ENCODE peak calls at places on chromosomes 4 and X, in eight cellular contexts. E is fibroblast of lung, A is PC-3, V is IMR-90, S is thyroid gland, T is OCI-LY7, H is astrocyte, P is keratinocyte. L is an unnamed sample. For H3K4me1, the result is how much of the 10 kb centered on the place peaks cover.

GRCh38 chrX:101595739-101596419 is 21.9 kb downstream of the ARMCX6 start:
- DNase-seq in E (peak), A (peak), V (peak), S (peak), T (peak), H (peak), P (no peak), L (peak)

GRCh38 chrX:109347618-109348017 is 134.3 kb downstream of the GUCY2F start:
- DNase-seq in E (peak), A (no peak), V (peak), S (no peak), T (no peak), H (peak), P (peak), L (no peak)

GRCh38 chr4:14364953-14365533 is 637.2 kb upstream of the CPEB2 start:
- DNase-seq in E (no peak), A (no peak), V (no peak), S (no peak), T (no peak), H (no peak), P (no peak), L (no peak)

GRCh38 chr4:141081921-141082381 is 51.3 kb downstream of the RNF150 start:
- DNase-seq in E (peak), A (no peak), V (no peak), S (no peak), T (no peak), H (no peak), P (no peak), L (no peak)

GRCh38 chr4:572594-572993 is 3.5 kb downstream of the TMEM271 start:
- DNase-seq in E (no peak), A (no peak), V (no peak), S (no peak), T (no peak), H (no peak), P (no peak), L (no peak)

GRCh38 chr4:153523941-153524386 is 57.8 kb downstream of the TMEM131L start:
- DNase-seq in E (no peak), A (no peak), V (peak), S (no peak), T (no peak), H (peak), P (no peak), L (no peak)

GRCh38 chrX:87961471-87961870 is 443.9 kb downstream of the KLHL4 start:
- DNase-seq in E (no peak), A (peak), V (no peak), S (no peak), T (no peak), H (no peak), P (no peak), L (no peak)

GRCh38 chr4:24664956-24665355 is 80.6 kb upstream of the DHX15 start:
- DNase-seq in E (peak), A (no peak), V (peak), S (no peak), T (no peak), H (peak), P (no peak), L (no peak)

GRCh38 chr4:4810778-4811177 is 48.7 kb upstream of the MSX1 start:
- DNase-seq in E (no peak), A (no peak), V (no peak), S (no peak), T (no peak), H (no peak), P (no peak), L (no peak)

GRCh38 chr4:121950680-121951569 is 935 bp downstream of the TRPC3 start:
- DNase-seq in E (peak), A (no peak), V (peak), S (peak), T (no peak), H (no peak), P (no peak), L (peak)

GRCh38 chr4:147843162-147843561 is 111.3 kb downstream of the ARHGAP10 start:
- DNase-seq in E (no peak), A (peak), V (no peak), S (no peak), T (peak), H (no peak), P (no peak), L (no peak)

GRCh38 chr4:139961344-139961948 is 192.5 kb downstream of the MAML3 start:
- DNase-seq in E (no peak), A (no peak), V (no peak), S (no peak), T (no peak), H (no peak), P (no peak), L (no peak)

GRCh38 chr4:27760176-27760575 is 899.5 kb downstream of the STIM2 start:
- DNase-seq in E (no peak), A (no peak), V (no peak), S (no peak), T (no peak), H (no peak), P (no peak), L (no peak)

GRCh38 chr4:140152760-140153418 is 1.1 kb downstream of the MAML3 start:
- DNase-seq in E (peak), A (peak), V (peak), S (peak), T (peak), H (peak), P (no peak), L (peak)

GRCh38 chr4:136900706-136901105 is 631.6 kb downstream of the PCDH18 start:
- DNase-seq in E (peak), A (no peak), V (no peak), S (no peak), T (no peak), H (peak), P (no peak), L (no peak)

GRCh38 chrX:16429391-16429790 is 220.6 kb upstream of the S100G start:
- DNase-seq in E (peak), A (no peak), V (peak), S (no peak), T (no peak), H (no peak), P (no peak), L (no peak)

GRCh38 chrX:13248867-13249521 is 70.9 kb downstream of the ATXN3L start:
- DNase-seq in E (no peak), A (no peak), V (no peak), S (no peak), T (no peak), H (peak), P (no peak), L (no peak)

GRCh38 chr4:147864591-147864990 is 132.7 kb downstream of the ARHGAP10 start:
- DNase-seq in E (peak), A (no peak), V (peak), S (no peak), T (no peak), H (no peak), P (no peak), L (no peak)

GRCh38 chr4:117900832-117901231 is 133.5 kb upstream of the NDST3 start:
- DNase-seq in E (no peak), A (no peak), V (no peak), S (no peak), T (no peak), H (peak), P (no peak), L (no peak)

GRCh38 chrX:1392376-1393130 is 640 bp upstream of the SLC25A6 start:
- DNase-seq in E (peak), A (peak), V (peak), S (peak), T (peak), H (peak), P (no peak), L (no peak)

GRCh38 chr4:114598191-114599121 is at the start of gene UGT8:
- DNase-seq in E (peak), A (peak), V (no peak), S (peak), T (peak), H (peak), P (no peak), L (peak)

GRCh38 chr4:174764105-174764729 is 64.8 kb downstream of the GLRA3 start:
- DNase-seq in E (peak), A (peak), V (peak), S (no peak), T (peak), H (peak), P (peak), L (no peak)

GRCh38 chr4:123785515-123785914 is 388.9 kb downstream of the SPRY1 start:
- DNase-seq in E (peak), A (peak), V (peak), S (peak), T (no peak), H (peak), P (peak), L (no peak)
- H3K27ac ChIP-seq in E (peak), A (no peak), V (peak), S (no peak), T (no peak), H (peak), P (no peak), L (no peak)

DNA sequence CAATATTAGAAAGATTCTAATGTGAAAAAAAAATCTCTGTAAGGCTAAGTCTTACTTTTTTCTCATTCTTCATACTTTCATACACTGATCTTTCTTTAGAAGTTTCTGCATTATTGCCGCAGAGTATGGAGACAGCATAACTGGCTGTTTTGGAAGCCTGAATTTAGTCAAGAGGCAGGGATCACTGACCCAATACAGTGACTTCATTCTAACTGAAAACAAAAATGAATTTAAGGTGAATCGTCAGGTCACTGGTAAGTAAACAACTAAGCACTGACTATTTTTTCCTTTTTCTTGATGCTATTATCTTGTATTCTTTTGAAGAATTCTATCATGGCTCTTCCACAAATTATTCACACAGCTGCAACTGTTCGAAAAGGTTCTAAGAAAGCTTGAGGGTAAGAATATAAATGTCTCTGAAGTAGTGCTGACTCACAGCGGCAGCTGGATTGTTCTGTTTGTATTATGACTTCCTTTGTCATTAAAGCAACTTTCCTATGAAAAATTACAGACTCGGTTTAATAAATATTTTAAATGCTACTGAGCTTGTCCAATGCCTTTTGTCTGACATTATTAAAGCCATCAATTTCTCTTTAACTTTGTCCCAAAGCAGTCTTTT is 609.3 kb downstream of the FSTL5 start:
- DNase-seq in E (peak), A (peak), V (peak), S (no peak), T (no peak), H (peak), P (no peak), L (no peak)
- H3K4me1 ChIP-seq in E (under half), A (under half), V (under half), S (under half), T (under half), H (under half), P (under half), L (under half)

GRCh38 chr4:69517674-69518073 is 22.0 kb upstream of the UGT2B4 start:
- DNase-seq in E (no peak), A (peak), V (no peak), S (no peak), T (no peak), H (no peak), P (no peak), L (no peak)
- H3K27ac ChIP-seq in E (no peak), A (no peak), V (no peak), S (no peak), T (no peak), H (no peak), P (no peak), L (no peak)

GRCh38 chr4:155705664-155706063 is 39.0 kb downstream of the GUCY1A1 start:
- DNase-seq in E (peak), A (peak), V (peak), S (no peak), T (no peak), H (peak), P (no peak), L (no peak)

GRCh38 chr4:155707251-155707650 is 40.6 kb downstream of the GUCY1A1 start:
- DNase-seq in E (no peak), A (no peak), V (no peak), S (no peak), T (no peak), H (no peak), P (no peak), L (no peak)

GRCh38 chr4:155701827-155702226 is 35.2 kb downstream of the GUCY1A1 start:
- DNase-seq in E (no peak), A (no peak), V (no peak), S (no peak), T (no peak), H (no peak), P (no peak), L (no peak)

GRCh38 chr4:155704841-155705404 is 38.3 kb downstream of the GUCY1A1 start:
- DNase-seq in E (no peak), A (no peak), V (no peak), S (no peak), T (no peak), H (no peak), P (no peak), L (no peak)

GRCh38 chr4:155703486-155704227 is 37.0 kb downstream of the GUCY1A1 start:
- DNase-seq in E (peak), A (peak), V (peak), S (no peak), T (no peak), H (peak), P (no peak), L (no peak)
- H3K4me1 ChIP-seq in E (under half), A (under half), V (under half), S (under half), T (under half), H (under half), P (under half), L (under half)

DNA sequence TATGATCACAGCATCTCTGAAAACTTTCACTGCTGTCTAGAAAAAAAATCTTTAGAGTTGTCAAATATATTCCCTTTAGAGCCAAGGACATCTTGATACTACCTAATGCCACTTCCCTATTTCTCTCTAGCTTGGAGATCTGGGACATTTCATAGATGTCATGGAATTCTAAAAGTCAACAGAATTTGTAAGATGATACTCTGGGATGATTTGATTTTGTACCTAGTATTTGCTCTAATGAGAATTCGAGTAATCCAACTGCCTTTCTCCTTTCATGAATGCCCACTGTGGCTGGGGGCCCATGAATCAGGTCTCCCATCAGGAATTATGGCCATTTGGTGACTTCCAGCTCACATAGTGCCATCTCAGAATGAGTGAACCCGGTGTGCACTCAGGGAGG is 73.2 kb downstream of the NHS start:
- DNase-seq in E (no peak), A (peak), V (no peak), S (no peak), T (no peak), H (no peak), P (no peak), L (no peak)
- H3K27ac ChIP-seq in E (no peak), A (peak), V (no peak), S (no peak), T (no peak), H (no peak), P (no peak), L (no peak)

DNA sequence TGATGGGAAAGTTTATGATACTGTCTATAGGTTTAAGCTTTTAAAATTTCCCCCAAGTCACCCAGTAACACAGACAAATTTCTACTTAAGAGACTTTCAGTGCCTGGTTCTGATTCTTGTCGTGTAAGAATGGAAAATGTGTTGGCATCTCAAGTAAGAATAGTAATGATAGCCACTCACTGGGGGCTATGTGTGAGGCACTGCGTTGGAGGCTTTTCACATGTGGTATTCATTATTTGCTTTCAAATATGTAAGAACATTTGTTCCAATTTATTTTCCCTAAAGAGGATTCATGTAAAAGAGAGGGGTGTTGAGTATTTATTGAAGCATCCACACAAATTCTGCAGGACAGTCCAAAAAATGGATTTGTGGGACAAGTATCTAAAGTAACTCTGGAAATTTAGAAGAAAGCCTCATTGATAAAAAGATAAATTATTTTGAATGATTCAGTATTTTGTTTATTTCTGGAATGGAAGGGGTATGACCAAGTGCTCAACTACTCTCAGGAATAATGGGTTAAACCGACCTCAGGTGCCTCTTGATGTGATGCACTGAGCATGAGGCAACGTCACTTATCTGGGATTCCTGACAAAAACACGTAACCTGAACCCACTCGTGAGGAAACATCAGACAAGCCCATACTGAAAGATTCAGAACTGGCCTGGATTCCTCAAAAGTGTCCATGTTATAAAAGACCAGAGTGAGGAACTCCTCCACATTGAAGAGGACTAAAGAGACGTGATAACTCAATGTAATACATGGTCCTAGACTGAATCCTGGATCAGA is 143.8 kb downstream of the FNIP2 start:
- DNase-seq in E (peak), A (no peak), V (peak), S (no peak), T (no peak), H (peak), P (no peak), L (no peak)
- H3K4me1 ChIP-seq in E (under half), A (under half), V (under half), S (under half), T (under half), H (under half), P (under half), L (under half)

GRCh38 chr4:8472166-8472688 is 31.6 kb downstream of the TRMT44 start:
- DNase-seq in E (no peak), A (no peak), V (no peak), S (no peak), T (no peak), H (no peak), P (no peak), L (no peak)
- H3K27ac ChIP-seq in E (peak), A (no peak), V (peak), S (peak), T (no peak), H (peak), P (no peak), L (peak)

DNA sequence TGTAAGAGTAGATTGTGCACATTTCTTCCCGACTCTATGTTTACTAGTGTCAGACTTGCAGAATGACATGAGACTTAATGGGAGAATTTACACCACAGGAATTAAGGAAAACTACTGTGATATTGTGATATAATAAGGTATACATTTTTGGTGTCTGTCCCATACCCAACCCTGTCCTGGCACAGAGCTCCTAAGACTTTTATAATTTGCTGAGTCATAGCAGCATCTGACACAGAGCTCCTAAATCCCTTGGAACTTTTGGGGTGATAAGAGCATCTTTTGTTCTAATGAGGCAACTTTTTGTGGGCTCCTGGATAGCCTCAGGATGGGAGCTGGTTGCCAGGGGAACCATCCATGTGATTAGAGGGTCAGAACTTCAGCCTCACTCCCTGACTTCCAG is 1607.0 kb downstream of the RPA4 start:
- DNase-seq in E (no peak), A (no peak), V (no peak), S (no peak), T (no peak), H (no peak), P (no peak), L (no peak)
- H3K4me1 ChIP-seq in E (under half), A (under half), V (under half), S (under half), T (under half), H (under half), P (under half), L (under half)

DNA sequence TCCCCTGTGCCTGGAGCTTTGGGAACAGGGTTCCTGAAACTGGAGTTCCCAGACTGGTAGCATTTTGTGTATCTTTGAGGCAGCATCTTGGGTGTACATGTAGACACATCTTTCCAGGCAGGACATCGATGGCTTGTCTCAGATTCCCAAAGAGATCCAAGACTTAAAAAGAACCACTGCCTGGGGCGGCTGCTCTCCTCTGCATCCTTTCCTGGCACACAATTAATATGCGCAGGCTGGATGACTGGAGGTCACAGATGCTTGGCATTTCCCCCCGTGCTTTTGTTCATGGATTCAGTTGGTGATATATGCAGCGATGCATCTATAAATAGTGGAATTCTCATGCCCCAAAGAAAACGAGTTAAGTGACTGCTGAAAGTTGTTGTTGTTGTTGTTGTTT is 80.5 kb downstream of the CLDN34 start:
- DNase-seq in E (no peak), A (no peak), V (no peak), S (no peak), T (no peak), H (no peak), P (no peak), L (no peak)
- H3K27ac ChIP-seq in E (no peak), A (no peak), V (no peak), S (no peak), T (no peak), H (no peak), P (no peak), L (no peak)

GRCh38 chr4:163590103-163590502 is 95.6 kb downstream of the TMA16 start:
- DNase-seq in E (no peak), A (no peak), V (no peak), S (no peak), T (no peak), H (no peak), P (no peak), L (no peak)
- H3K4me1 ChIP-seq in E (under half), A (under half), V (under half), S (under half), T (half or more), H (under half), P (under half), L (under half)